ENCODE peak calls at places on chromosome 7, in five cellular contexts. One of them, this sample, is unnamed.

GRCh38 chr7:50197547-50197946 is 104.5 kb upstream of the ZPBP start:
- DNase-seq in Daoy: peak
- DNase-seq in MM.1S: no peak
- DNase-seq in B cell: no peak
- DNase-seq in endothelial cell: no peak
- DNase-seq in this sample: no peak

GRCh38 chr7:68511281-68511680 is 1087.0 kb upstream of the AUTS2 start:
- DNase-seq in Daoy: no peak
- DNase-seq in MM.1S: no peak
- DNase-seq in B cell: no peak
- DNase-seq in endothelial cell: no peak
- DNase-seq in this sample: no peak

GRCh38 chr7:28533731-28534531 is 121.6 kb downstream of the CREB5 start:
- DNase-seq in Daoy: peak
- DNase-seq in MM.1S: no peak
- DNase-seq in B cell: no peak
- DNase-seq in endothelial cell: no peak
- DNase-seq in this sample: no peak

GRCh38 chr7:50207682-50208255 is 96.7 kb upstream of the IKZF1 start:
- DNase-seq in Daoy: no peak
- DNase-seq in MM.1S: no peak
- DNase-seq in B cell: no peak
- DNase-seq in endothelial cell: no peak
- DNase-seq in this sample: no peak

GRCh38 chr7:151919595-151919994 is 36.7 kb upstream of the GALNTL5 start:
- DNase-seq in Daoy: no peak
- DNase-seq in MM.1S: no peak
- DNase-seq in B cell: no peak
- DNase-seq in endothelial cell: no peak
- DNase-seq in this sample: no peak

GRCh38 chr7:47950714-47951113 is 2.4 kb upstream of the PKD1L1 start:
- DNase-seq in Daoy: no peak
- DNase-seq in MM.1S: no peak
- DNase-seq in B cell: no peak
- DNase-seq in endothelial cell: no peak
- DNase-seq in this sample: no peak

GRCh38 chr7:600935-601334 is 81.3 kb upstream of the PDGFA start:
- DNase-seq in Daoy: no peak
- DNase-seq in MM.1S: no peak
- DNase-seq in B cell: no peak
- DNase-seq in endothelial cell: no peak
- DNase-seq in this sample: no peak

GRCh38 chr7:27221201-27221797 is 21.3 kb upstream of the EVX1 start:
- DNase-seq in Daoy: no peak
- DNase-seq in MM.1S: no peak
- DNase-seq in B cell: no peak
- DNase-seq in endothelial cell: no peak
- DNase-seq in this sample: no peak

This sample was measured in Peyer's patch.